ENCODE peak calls at places on chromosomes 4 and X, in ten cellular contexts. One of them, this sample, is unnamed.

GRCh38 chr4:106595906-106596305 is 227.3 kb upstream of the GIMD1 start:
- DNase-seq in lower leg skin: no peak
- DNase-seq in Caco-2: no peak
- DNase-seq in fibroblast of the aortic adventitia: no peak
- DNase-seq in body of pancreas: no peak
- DNase-seq in A549: no peak
- DNase-seq in astrocyte of the spinal cord: no peak
- DNase-seq in AG09309: no peak
- DNase-seq in heart right ventricle: no peak
- DNase-seq in colonic mucosa: no peak
- DNase-seq in this sample: no peak

GRCh38 chrX:107549504-107549903 is 78.8 kb upstream of the PRPS1 start:
- DNase-seq in astrocyte of the spinal cord: no peak
- DNase-seq in lower leg skin: no peak
- DNase-seq in Caco-2: no peak
- DNase-seq in fibroblast of the aortic adventitia: no peak
- DNase-seq in body of pancreas: no peak
- DNase-seq in A549: no peak
- DNase-seq in heart right ventricle: no peak
- DNase-seq in AG09309: no peak
- DNase-seq in colonic mucosa: no peak
- DNase-seq in this sample: no peak

GRCh38 chr4:45442466-45442865 is 681.4 kb downstream of the GABRG1 start:
- DNase-seq in lower leg skin: no peak
- DNase-seq in colonic mucosa: no peak
- DNase-seq in fibroblast of the aortic adventitia: no peak
- DNase-seq in AG09309: no peak
- DNase-seq in Caco-2: no peak
- DNase-seq in A549: peak
- DNase-seq in astrocyte of the spinal cord: peak
- DNase-seq in body of pancreas: no peak
- DNase-seq in heart right ventricle: no peak
- DNase-seq in this sample: peak

GRCh38 chr4:73653695-73654106 is 33.5 kb upstream of the RASSF6 start:
- DNase-seq in lower leg skin: no peak
- DNase-seq in colonic mucosa: peak
- DNase-seq in heart right ventricle: no peak
- DNase-seq in fibroblast of the aortic adventitia: peak
- DNase-seq in astrocyte of the spinal cord: peak
- DNase-seq in body of pancreas: peak
- DNase-seq in A549: peak
- DNase-seq in Caco-2: no peak
- DNase-seq in AG09309: no peak
- DNase-seq in this sample: peak

GRCh38 chr4:152778656-152779512 is 646 bp downstream of the TIGD4 start:
- DNase-seq in colonic mucosa: peak
- DNase-seq in lower leg skin: no peak
- DNase-seq in A549: peak
- DNase-seq in heart right ventricle: peak
- DNase-seq in astrocyte of the spinal cord: peak
- DNase-seq in AG09309: no peak
- DNase-seq in body of pancreas: peak
- DNase-seq in Caco-2: no peak
- DNase-seq in fibroblast of the aortic adventitia: peak
- DNase-seq in this sample: peak

GRCh38 chr4:22787753-22788389 is 95.1 kb downstream of the GBA3 start:
- DNase-seq in lower leg skin: no peak
- DNase-seq in fibroblast of the aortic adventitia: no peak
- DNase-seq in heart right ventricle: no peak
- DNase-seq in AG09309: no peak
- DNase-seq in astrocyte of the spinal cord: peak
- DNase-seq in colonic mucosa: no peak
- DNase-seq in Caco-2: no peak
- DNase-seq in A549: no peak
- DNase-seq in body of pancreas: no peak
- DNase-seq in this sample: no peak

GRCh38 chr4:110798682-110799081 is 175.8 kb upstream of the PITX2 start:
- DNase-seq in colonic mucosa: peak
- DNase-seq in Caco-2: no peak
- DNase-seq in A549: no peak
- DNase-seq in AG09309: no peak
- DNase-seq in lower leg skin: peak
- DNase-seq in heart right ventricle: peak
- DNase-seq in body of pancreas: no peak
- DNase-seq in astrocyte of the spinal cord: no peak
- DNase-seq in fibroblast of the aortic adventitia: no peak
- DNase-seq in this sample: no peak

GRCh38 chr4:91284480-91284879 is 1019.3 kb upstream of the GRID2 start:
- DNase-seq in fibroblast of the aortic adventitia: no peak
- DNase-seq in Caco-2: no peak
- DNase-seq in AG09309: no peak
- DNase-seq in A549: no peak
- DNase-seq in astrocyte of the spinal cord: no peak
- DNase-seq in colonic mucosa: no peak
- DNase-seq in lower leg skin: no peak
- DNase-seq in body of pancreas: no peak
- DNase-seq in heart right ventricle: no peak
- DNase-seq in this sample: no peak

GRCh38 chr4:136036744-136037143 is 1495.5 kb downstream of the PCDH18 start:
- DNase-seq in lower leg skin: no peak
- DNase-seq in astrocyte of the spinal cord: peak
- DNase-seq in body of pancreas: no peak
- DNase-seq in AG09309: no peak
- DNase-seq in colonic mucosa: no peak
- DNase-seq in A549: peak
- DNase-seq in fibroblast of the aortic adventitia: no peak
- DNase-seq in Caco-2: no peak
- DNase-seq in heart right ventricle: no peak
- DNase-seq in this sample: peak

GRCh38 chrX:122363112-122363511 is 821.0 kb upstream of the GRIA3 start:
- DNase-seq in Caco-2: no peak
- DNase-seq in colonic mucosa: no peak
- DNase-seq in A549: no peak
- DNase-seq in lower leg skin: no peak
- DNase-seq in fibroblast of the aortic adventitia: no peak
- DNase-seq in heart right ventricle: no peak
- DNase-seq in body of pancreas: no peak
- DNase-seq in AG09309: no peak
- DNase-seq in astrocyte of the spinal cord: no peak
- DNase-seq in this sample: no peak

GRCh38 chr4:102616661-102617060 is 115.5 kb downstream of the NFKB1 start:
- DNase-seq in body of pancreas: no peak
- DNase-seq in lower leg skin: no peak
- DNase-seq in A549: no peak
- DNase-seq in astrocyte of the spinal cord: no peak
- DNase-seq in AG09309: no peak
- DNase-seq in heart right ventricle: no peak
- DNase-seq in fibroblast of the aortic adventitia: no peak
- DNase-seq in colonic mucosa: no peak
- DNase-seq in Caco-2: no peak
- DNase-seq in this sample: no peak

GRCh38 chrX:9396930-9397329 is 67.9 kb upstream of the TBL1X start:
- DNase-seq in Caco-2: no peak
- DNase-seq in colonic mucosa: no peak
- DNase-seq in AG09309: no peak
- DNase-seq in heart right ventricle: no peak
- DNase-seq in astrocyte of the spinal cord: peak
- DNase-seq in A549: peak
- DNase-seq in fibroblast of the aortic adventitia: peak
- DNase-seq in lower leg skin: no peak
- DNase-seq in body of pancreas: peak
- DNase-seq in this sample: no peak

GRCh38 chr4:77146426-77147399 is 10.3 kb upstream of the CCNG2 start:
- DNase-seq in AG09309: no peak
- DNase-seq in body of pancreas: no peak
- DNase-seq in colonic mucosa: no peak
- DNase-seq in lower leg skin: no peak
- DNase-seq in heart right ventricle: no peak
- DNase-seq in fibroblast of the aortic adventitia: no peak
- DNase-seq in Caco-2: no peak
- DNase-seq in A549: peak
- DNase-seq in astrocyte of the spinal cord: no peak
- DNase-seq in this sample: no peak

GRCh38 chrX:125444659-125445058 is 125.0 kb downstream of the TEX13C start:
- DNase-seq in AG09309: no peak
- DNase-seq in lower leg skin: no peak
- DNase-seq in fibroblast of the aortic adventitia: no peak
- DNase-seq in astrocyte of the spinal cord: no peak
- DNase-seq in Caco-2: no peak
- DNase-seq in heart right ventricle: no peak
- DNase-seq in body of pancreas: no peak
- DNase-seq in colonic mucosa: no peak
- DNase-seq in A549: no peak
- DNase-seq in this sample: no peak

DNA sequence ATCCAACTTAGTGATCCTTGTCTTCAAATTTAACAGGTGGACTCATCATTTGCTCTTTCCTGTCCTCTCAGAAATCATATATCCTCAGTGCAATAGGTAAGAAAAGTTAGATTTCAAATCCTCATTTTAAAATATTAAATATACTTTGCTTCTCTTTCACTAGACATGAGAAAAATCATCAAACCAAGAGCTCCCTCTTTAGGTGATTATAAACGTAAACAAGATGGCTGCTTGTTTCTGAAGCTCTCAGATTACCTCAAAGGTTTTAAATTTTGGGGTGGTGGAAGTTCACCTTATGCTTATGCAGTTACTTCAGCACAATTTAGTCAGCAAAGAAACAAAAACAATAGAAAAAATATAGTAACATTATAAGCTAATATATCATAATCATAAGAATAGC is 27.3 kb downstream of the CSN3 start:
- DNase-seq in colonic mucosa: no peak
- DNase-seq in A549: peak
- DNase-seq in body of pancreas: no peak
- DNase-seq in fibroblast of the aortic adventitia: no peak
- DNase-seq in Caco-2: no peak
- DNase-seq in astrocyte of the spinal cord: no peak
- DNase-seq in heart right ventricle: no peak
- DNase-seq in AG09309: no peak
- DNase-seq in lower leg skin: no peak
- DNase-seq in this sample: no peak
- TF ChIP-seq CTCF in colonic mucosa: no peak
- TF ChIP-seq CTCF in A549: peak
- TF ChIP-seq CTCF in body of pancreas: no peak
- TF ChIP-seq CTCF in fibroblast of the aortic adventitia: no peak
- TF ChIP-seq CTCF in Caco-2: peak
- TF ChIP-seq CTCF in astrocyte of the spinal cord: no peak
- TF ChIP-seq CTCF in heart right ventricle: no peak
- TF ChIP-seq CTCF in AG09309: no peak
- TF ChIP-seq CTCF in lower leg skin: no peak
- TF ChIP-seq CTCF in this sample: no peak

GRCh38 chr4:54840992-54841768 is 183.4 kb downstream of the KIT start:
- DNase-seq in Caco-2: no peak
- DNase-seq in fibroblast of the aortic adventitia: peak
- DNase-seq in heart right ventricle: peak
- DNase-seq in AG09309: peak
- DNase-seq in astrocyte of the spinal cord: peak
- DNase-seq in colonic mucosa: peak
- DNase-seq in lower leg skin: no peak
- DNase-seq in body of pancreas: no peak
- DNase-seq in A549: peak
- DNase-seq in this sample: peak
- TF ChIP-seq CTCF in Caco-2: peak
- TF ChIP-seq CTCF in fibroblast of the aortic adventitia: no peak
- TF ChIP-seq CTCF in heart right ventricle: peak
- TF ChIP-seq CTCF in AG09309: peak
- TF ChIP-seq CTCF in astrocyte of the spinal cord: peak
- TF ChIP-seq CTCF in colonic mucosa: no peak
- TF ChIP-seq CTCF in lower leg skin: no peak
- TF ChIP-seq CTCF in body of pancreas: no peak
- TF ChIP-seq CTCF in A549: no peak
- TF ChIP-seq CTCF in this sample: no peak

GRCh38 chr4:115780835-115781234 is 667.4 kb upstream of the NDST4 start:
- DNase-seq in colonic mucosa: no peak
- DNase-seq in lower leg skin: no peak
- DNase-seq in body of pancreas: no peak
- DNase-seq in fibroblast of the aortic adventitia: no peak
- DNase-seq in Caco-2: no peak
- DNase-seq in A549: no peak
- DNase-seq in AG09309: no peak
- DNase-seq in heart right ventricle: no peak
- DNase-seq in astrocyte of the spinal cord: no peak
- DNase-seq in this sample: no peak
- TF ChIP-seq CTCF in colonic mucosa: no peak
- TF ChIP-seq CTCF in lower leg skin: no peak
- TF ChIP-seq CTCF in body of pancreas: no peak
- TF ChIP-seq CTCF in fibroblast of the aortic adventitia: no peak
- TF ChIP-seq CTCF in Caco-2: no peak
- TF ChIP-seq CTCF in A549: no peak
- TF ChIP-seq CTCF in AG09309: no peak
- TF ChIP-seq CTCF in heart right ventricle: no peak
- TF ChIP-seq CTCF in astrocyte of the spinal cord: no peak
- TF ChIP-seq CTCF in this sample: no peak

GRCh38 chrX:121260568-121261240 is 213.3 kb downstream of the GLUD2 start:
- DNase-seq in AG09309: no peak
- DNase-seq in colonic mucosa: no peak
- DNase-seq in astrocyte of the spinal cord: no peak
- DNase-seq in A549: no peak
- DNase-seq in fibroblast of the aortic adventitia: no peak
- DNase-seq in body of pancreas: no peak
- DNase-seq in lower leg skin: peak
- DNase-seq in Caco-2: no peak
- DNase-seq in heart right ventricle: no peak
- DNase-seq in this sample: no peak
- TF ChIP-seq CTCF in AG09309: no peak
- TF ChIP-seq CTCF in colonic mucosa: no peak
- TF ChIP-seq CTCF in astrocyte of the spinal cord: no peak
- TF ChIP-seq CTCF in A549: no peak
- TF ChIP-seq CTCF in fibroblast of the aortic adventitia: no peak
- TF ChIP-seq CTCF in body of pancreas: no peak
- TF ChIP-seq CTCF in lower leg skin: no peak
- TF ChIP-seq CTCF in Caco-2: no peak
- TF ChIP-seq CTCF in heart right ventricle: no peak
- TF ChIP-seq CTCF in this sample: no peak

DNA sequence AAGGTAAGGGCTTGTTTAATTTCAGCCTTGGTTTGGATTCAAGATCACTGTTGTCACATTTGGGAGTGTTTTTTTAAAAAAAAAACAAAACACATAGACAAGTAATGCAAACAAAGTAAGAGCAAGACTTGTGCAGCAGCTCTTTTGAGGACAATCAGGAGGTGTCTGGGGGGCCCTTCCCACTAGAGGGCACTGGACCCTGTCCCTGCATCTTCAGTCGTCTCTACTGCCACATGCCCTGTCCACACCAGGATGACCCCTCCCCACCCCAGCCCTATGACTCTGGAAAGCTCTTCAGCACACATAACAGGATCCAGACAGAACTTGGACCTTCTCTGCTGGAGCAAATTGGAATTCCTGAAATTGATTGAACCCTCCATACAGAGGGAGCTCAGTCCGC is 71.0 kb downstream of the USP46 start:
- DNase-seq in fibroblast of the aortic adventitia: peak
- DNase-seq in body of pancreas: peak
- DNase-seq in lower leg skin: no peak
- DNase-seq in heart right ventricle: peak
- DNase-seq in Caco-2: peak
- DNase-seq in AG09309: no peak
- DNase-seq in colonic mucosa: no peak
- DNase-seq in A549: peak
- DNase-seq in astrocyte of the spinal cord: peak
- DNase-seq in this sample: peak
- TF ChIP-seq CTCF in fibroblast of the aortic adventitia: peak
- TF ChIP-seq CTCF in body of pancreas: peak
- TF ChIP-seq CTCF in lower leg skin: no peak
- TF ChIP-seq CTCF in heart right ventricle: peak
- TF ChIP-seq CTCF in Caco-2: peak
- TF ChIP-seq CTCF in AG09309: peak
- TF ChIP-seq CTCF in colonic mucosa: no peak
- TF ChIP-seq CTCF in A549: peak
- TF ChIP-seq CTCF in astrocyte of the spinal cord: peak
- TF ChIP-seq CTCF in this sample: peak